ENCODE peak calls at places on chromosomes 7 and 10, in six cellular contexts. One of them, this sample, is unnamed.
A peak's percentile ranks its signal among the peaks of the same experiment; 100 is the strongest.

GRCh38 chr7:35839860-35840854 is 39.3 kb downstream of the SEPTIN7 start:
- DNase-seq in uterus: no peak
- DNase-seq in GM06990: no peak
- DNase-seq in brain microvascular endothelial cell: peak; percentile 14
- DNase-seq in astrocyte of the spinal cord: peak; percentile 52
- DNase-seq in small intestine: no peak
- DNase-seq in this sample: peak; percentile 78

GRCh38 chr10:36671607-36672006 is 453.8 kb upstream of the ANKRD30A start:
- DNase-seq in uterus: no peak
- DNase-seq in small intestine: no peak
- DNase-seq in brain microvascular endothelial cell: no peak
- DNase-seq in GM06990: no peak
- DNase-seq in astrocyte of the spinal cord: peak; percentile 78
- DNase-seq in this sample: peak; percentile 7

GRCh38 chr7:35359423-35359822 is 105.5 kb upstream of the TBX20 start:
- DNase-seq in GM06990: no peak
- DNase-seq in astrocyte of the spinal cord: no peak
- DNase-seq in uterus: no peak
- DNase-seq in brain microvascular endothelial cell: no peak
- DNase-seq in small intestine: no peak
- DNase-seq in this sample: no peak

GRCh38 chr7:30859940-30860623 is 51.6 kb upstream of the AQP1 start:
- DNase-seq in astrocyte of the spinal cord: no peak
- DNase-seq in brain microvascular endothelial cell: no peak
- DNase-seq in uterus: no peak
- DNase-seq in small intestine: peak; percentile 52
- DNase-seq in GM06990: no peak
- DNase-seq in this sample: no peak

GRCh38 chr7:31122649-31123058 is 70.5 kb downstream of the ADCYAP1R1 start:
- DNase-seq in astrocyte of the spinal cord: peak; percentile 85
- DNase-seq in small intestine: peak; percentile 58
- DNase-seq in brain microvascular endothelial cell: peak; percentile 79
- DNase-seq in GM06990: peak; percentile 15
- DNase-seq in uterus: peak; percentile 65
- DNase-seq in this sample: peak; percentile 83

GRCh38 chr7:783556-784490 is 48.5 kb upstream of the SUN1 start:
- DNase-seq in uterus: no peak
- DNase-seq in brain microvascular endothelial cell: no peak
- DNase-seq in GM06990: no peak
- DNase-seq in small intestine: no peak
- DNase-seq in astrocyte of the spinal cord: no peak
- DNase-seq in this sample: no peak

GRCh38 chr10:1576467-1577259 is 160.7 kb downstream of the ADARB2 start:
- DNase-seq in small intestine: no peak
- DNase-seq in brain microvascular endothelial cell: no peak
- DNase-seq in astrocyte of the spinal cord: no peak
- DNase-seq in uterus: no peak
- DNase-seq in GM06990: no peak
- DNase-seq in this sample: no peak

GRCh38 chr10:121592155-121592890 is 5.9 kb downstream of the FGFR2 start:
- DNase-seq in GM06990: no peak
- DNase-seq in uterus: no peak
- DNase-seq in brain microvascular endothelial cell: no peak
- DNase-seq in small intestine: no peak
- DNase-seq in astrocyte of the spinal cord: no peak
- DNase-seq in this sample: no peak

GRCh38 chr10:22805304-22805703 is 90.9 kb upstream of the PIP4K2A start:
- DNase-seq in small intestine: peak; percentile 42
- DNase-seq in brain microvascular endothelial cell: no peak
- DNase-seq in GM06990: no peak
- DNase-seq in uterus: no peak
- DNase-seq in astrocyte of the spinal cord: peak; percentile 54
- DNase-seq in this sample: no peak

GRCh38 chr7:100516135-100516812 is 22.7 kb upstream of the AGFG2 start:
- DNase-seq in small intestine: peak; percentile 33
- DNase-seq in uterus: peak; percentile 45
- DNase-seq in astrocyte of the spinal cord: peak; percentile 97
- DNase-seq in brain microvascular endothelial cell: peak; percentile 82
- DNase-seq in GM06990: peak; percentile 65
- DNase-seq in this sample: no peak

GRCh38 chr10:12540341-12540781 is 191.0 kb downstream of the CAMK1D start:
- DNase-seq in uterus: no peak
- DNase-seq in brain microvascular endothelial cell: peak; percentile 69
- DNase-seq in small intestine: no peak
- DNase-seq in GM06990: no peak
- DNase-seq in astrocyte of the spinal cord: peak; percentile 54
- DNase-seq in this sample: peak; percentile 23

GRCh38 chr10:130377986-130378545 is 241.9 kb downstream of the GLRX3 start:
- DNase-seq in uterus: no peak
- DNase-seq in small intestine: no peak
- DNase-seq in brain microvascular endothelial cell: no peak
- DNase-seq in GM06990: no peak
- DNase-seq in astrocyte of the spinal cord: no peak
- DNase-seq in this sample: no peak

DNA sequence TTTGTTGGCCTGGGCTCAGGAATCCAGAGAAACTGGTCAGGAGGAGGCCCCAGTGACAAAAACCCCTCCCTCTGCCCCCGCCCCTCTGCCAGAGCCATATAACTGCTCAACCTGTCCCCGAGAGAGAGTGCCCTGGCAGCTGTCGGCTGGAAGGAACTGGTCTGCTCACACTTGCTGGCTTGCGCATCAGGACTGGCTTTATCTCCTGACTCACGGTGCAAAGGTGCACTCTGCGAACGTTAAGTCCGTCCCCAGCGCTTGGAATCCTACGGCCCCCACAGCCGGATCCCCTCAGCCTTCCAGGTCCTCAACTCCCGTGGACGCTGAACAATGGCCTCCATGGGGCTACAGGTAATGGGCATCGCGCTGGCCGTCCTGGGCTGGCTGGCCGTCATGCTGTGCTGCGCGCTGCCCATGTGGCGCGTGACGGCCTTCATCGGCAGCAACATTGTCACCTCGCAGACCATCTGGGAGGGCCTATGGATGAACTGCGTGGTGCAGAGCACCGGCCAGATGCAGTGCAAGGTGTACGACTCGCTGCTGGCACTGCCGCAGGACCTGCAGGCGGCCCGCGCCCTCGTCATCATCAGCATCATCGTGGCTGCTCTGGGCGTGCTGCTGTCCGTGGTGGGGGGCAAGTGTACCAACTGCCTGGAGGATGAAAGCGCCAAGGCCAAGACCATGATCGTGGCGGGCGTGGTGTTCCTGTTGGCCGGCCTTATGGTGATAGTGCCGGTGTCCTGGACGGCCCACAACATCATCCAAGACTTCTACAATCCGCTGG is at the start of gene CLDN4:
- DNase-seq in uterus: no peak
- DNase-seq in GM06990: no peak
- DNase-seq in brain microvascular endothelial cell: no peak
- DNase-seq in astrocyte of the spinal cord: no peak
- DNase-seq in small intestine: peak; percentile 99
- DNase-seq in this sample: peak; percentile 64
- H3K4me3 ChIP-seq in uterus: peak within 1 kb of the TSS; percentile 9
- H3K4me3 ChIP-seq in GM06990: no peak within 1 kb of the TSS
- H3K4me3 ChIP-seq in brain microvascular endothelial cell: no peak within 1 kb of the TSS
- H3K4me3 ChIP-seq in astrocyte of the spinal cord: no peak within 1 kb of the TSS
- H3K4me3 ChIP-seq in small intestine: peak within 1 kb of the TSS; percentile 42
- H3K4me3 ChIP-seq in this sample: peak within 1 kb of the TSS; percentile 46

GRCh38 chr10:97499561-97500296 is 1.0 kb downstream of the UBTD1 start:
- DNase-seq in brain microvascular endothelial cell: peak; percentile 50
- DNase-seq in GM06990: no peak
- DNase-seq in uterus: peak; percentile 77
- DNase-seq in small intestine: peak; percentile 25
- DNase-seq in astrocyte of the spinal cord: peak; percentile 61
- DNase-seq in this sample: peak; percentile 25
- H3K4me3 ChIP-seq in brain microvascular endothelial cell: peak overlapping the region; percentile 98
- H3K4me3 ChIP-seq in GM06990: peak overlapping the region; percentile 99
- H3K4me3 ChIP-seq in uterus: peak overlapping the region; percentile 99
- H3K4me3 ChIP-seq in small intestine: peak overlapping the region; percentile 96
- H3K4me3 ChIP-seq in astrocyte of the spinal cord: peak overlapping the region; percentile 98
- H3K4me3 ChIP-seq in this sample: peak overlapping the region; percentile 96

DNA sequence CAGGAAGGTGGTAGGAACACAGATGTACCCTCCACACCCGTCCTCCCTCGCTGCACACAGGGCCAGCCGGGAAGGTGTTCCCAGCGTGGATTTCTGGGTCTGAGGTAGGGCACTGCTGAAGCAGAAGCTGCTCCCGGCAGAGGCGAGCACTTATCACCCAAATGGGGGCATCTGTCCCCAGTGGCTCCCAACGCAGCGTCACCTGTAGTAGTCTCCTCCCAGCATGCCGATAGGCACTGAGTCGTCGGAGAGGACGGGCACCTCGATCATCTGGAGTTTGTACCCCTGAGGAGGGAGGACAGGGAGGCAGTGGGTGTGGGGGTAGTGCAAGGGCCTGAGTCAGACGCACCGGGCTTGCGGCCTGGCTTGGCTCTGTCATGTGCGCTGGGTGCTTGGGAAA is 3.0 kb upstream of the PYROXD2 start:
- DNase-seq in GM06990: no peak
- DNase-seq in astrocyte of the spinal cord: no peak
- DNase-seq in uterus: no peak
- DNase-seq in brain microvascular endothelial cell: no peak
- DNase-seq in small intestine: no peak
- DNase-seq in this sample: no peak
- H3K4me3 ChIP-seq in GM06990: no peak overlapping the region
- H3K4me3 ChIP-seq in astrocyte of the spinal cord: no peak overlapping the region
- H3K4me3 ChIP-seq in uterus: no peak overlapping the region
- H3K4me3 ChIP-seq in brain microvascular endothelial cell: no peak overlapping the region
- H3K4me3 ChIP-seq in small intestine: no peak overlapping the region
- H3K4me3 ChIP-seq in this sample: no peak overlapping the region

DNA sequence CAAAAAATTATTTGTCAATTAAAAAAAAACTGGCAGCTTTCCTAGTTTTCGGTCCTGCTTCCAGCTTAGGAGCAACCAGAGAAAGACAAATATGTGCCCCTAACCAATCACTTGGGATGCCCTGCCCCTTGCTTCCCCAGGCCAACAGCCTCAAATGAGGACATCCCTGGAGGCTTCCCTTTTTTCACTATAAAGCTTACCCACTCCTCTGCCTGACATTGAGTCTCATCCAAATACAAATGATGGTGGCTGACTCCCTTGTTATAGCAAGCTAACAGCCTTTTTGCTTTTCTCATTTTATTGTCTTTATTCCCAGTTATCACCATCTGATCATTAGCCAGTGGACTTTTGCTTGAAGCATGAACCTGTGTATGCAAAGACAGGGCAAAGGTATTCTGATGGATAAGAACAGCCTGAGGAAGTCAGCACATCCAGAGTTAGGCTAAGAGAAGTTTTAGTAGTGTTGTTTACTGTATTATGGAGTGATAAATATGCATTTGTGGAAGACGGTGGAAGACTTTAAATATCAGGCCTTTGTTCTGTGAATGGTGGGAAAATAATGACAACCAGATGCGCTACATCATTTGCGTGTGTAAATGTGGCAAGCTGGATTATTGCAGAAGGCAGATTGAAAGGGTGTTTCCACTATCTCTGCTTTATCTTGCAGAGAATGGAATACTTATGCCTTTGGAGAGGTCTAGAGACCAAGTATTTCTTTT is 1.7 kb upstream of the CCM2 start:
- DNase-seq in astrocyte of the spinal cord: no peak
- DNase-seq in uterus: no peak
- DNase-seq in small intestine: peak; percentile 68
- DNase-seq in GM06990: no peak
- DNase-seq in brain microvascular endothelial cell: no peak
- DNase-seq in this sample: no peak
- H3K4me3 ChIP-seq in astrocyte of the spinal cord: no peak overlapping the region
- H3K4me3 ChIP-seq in uterus: no peak overlapping the region
- H3K4me3 ChIP-seq in small intestine: no peak overlapping the region
- H3K4me3 ChIP-seq in GM06990: peak overlapping the region; percentile 80
- H3K4me3 ChIP-seq in brain microvascular endothelial cell: no peak overlapping the region
- H3K4me3 ChIP-seq in this sample: no peak overlapping the region

DNA sequence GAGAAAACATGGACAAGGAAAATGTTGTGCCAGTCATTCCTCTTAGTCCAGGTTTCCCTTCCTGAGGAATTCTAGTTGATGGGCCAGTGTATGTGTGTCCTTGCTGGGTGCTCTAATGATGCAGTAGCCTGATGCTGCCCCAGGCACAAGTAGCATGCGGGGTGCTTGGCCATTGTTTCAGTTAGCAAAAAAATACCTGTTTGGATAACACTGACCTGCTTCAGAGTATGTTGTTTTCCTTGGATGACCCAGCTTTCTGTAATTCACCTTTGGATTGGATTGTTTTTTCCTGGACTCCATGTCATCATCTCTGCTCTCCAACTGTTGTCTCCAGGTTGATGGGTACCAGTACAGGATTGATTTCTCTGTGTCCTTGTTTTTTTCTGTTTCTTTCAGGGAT is 169.2 kb downstream of the SND1 start:
- DNase-seq in brain microvascular endothelial cell: no peak
- DNase-seq in GM06990: no peak
- DNase-seq in small intestine: no peak
- DNase-seq in uterus: no peak
- DNase-seq in astrocyte of the spinal cord: no peak
- DNase-seq in this sample: no peak
- H3K4me3 ChIP-seq in brain microvascular endothelial cell: no peak overlapping the region
- H3K4me3 ChIP-seq in GM06990: no peak overlapping the region
- H3K4me3 ChIP-seq in small intestine: no peak overlapping the region
- H3K4me3 ChIP-seq in uterus: no peak overlapping the region
- H3K4me3 ChIP-seq in astrocyte of the spinal cord: no peak overlapping the region
- H3K4me3 ChIP-seq in this sample: no peak overlapping the region

DNA sequence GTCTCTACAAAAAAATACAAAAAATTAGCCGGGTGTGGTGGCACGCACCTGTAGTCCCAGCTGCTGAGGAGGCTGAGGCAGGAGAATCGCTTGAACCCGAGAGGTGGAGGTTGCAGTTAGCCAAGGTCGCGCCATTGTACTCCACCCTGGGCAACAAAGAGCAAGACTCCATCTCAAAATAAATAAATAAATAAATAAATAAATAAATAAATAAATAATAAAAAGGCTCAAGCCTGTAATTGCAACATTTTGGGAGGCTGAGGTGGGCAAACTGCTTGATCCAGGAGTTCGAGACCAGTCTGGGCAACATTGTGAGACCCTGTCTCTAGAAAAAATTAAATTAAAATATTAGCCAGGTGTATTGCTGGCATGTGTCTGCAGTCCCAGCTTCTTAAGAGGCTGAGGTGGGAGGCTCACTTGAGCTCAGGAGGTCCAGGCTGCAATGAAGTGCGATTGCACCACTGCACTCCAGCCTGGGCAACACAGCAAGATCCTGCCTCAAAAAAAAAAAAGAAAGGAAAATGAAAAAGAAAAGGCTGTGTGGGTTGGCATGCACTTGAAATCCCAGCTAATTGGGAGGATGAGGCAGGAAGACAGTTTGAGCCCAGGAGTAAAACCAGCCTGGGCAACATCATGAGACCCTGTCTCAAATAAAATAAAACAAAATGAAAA is 27.6 kb upstream of the SRGN start:
- DNase-seq in uterus: no peak
- DNase-seq in brain microvascular endothelial cell: no peak
- DNase-seq in small intestine: no peak
- DNase-seq in astrocyte of the spinal cord: no peak
- DNase-seq in GM06990: no peak
- DNase-seq in this sample: no peak
- H3K4me3 ChIP-seq in uterus: no peak overlapping the region
- H3K4me3 ChIP-seq in brain microvascular endothelial cell: no peak overlapping the region
- H3K4me3 ChIP-seq in small intestine: no peak overlapping the region
- H3K4me3 ChIP-seq in astrocyte of the spinal cord: no peak overlapping the region
- H3K4me3 ChIP-seq in GM06990: no peak overlapping the region
- H3K4me3 ChIP-seq in this sample: no peak overlapping the region

DNA sequence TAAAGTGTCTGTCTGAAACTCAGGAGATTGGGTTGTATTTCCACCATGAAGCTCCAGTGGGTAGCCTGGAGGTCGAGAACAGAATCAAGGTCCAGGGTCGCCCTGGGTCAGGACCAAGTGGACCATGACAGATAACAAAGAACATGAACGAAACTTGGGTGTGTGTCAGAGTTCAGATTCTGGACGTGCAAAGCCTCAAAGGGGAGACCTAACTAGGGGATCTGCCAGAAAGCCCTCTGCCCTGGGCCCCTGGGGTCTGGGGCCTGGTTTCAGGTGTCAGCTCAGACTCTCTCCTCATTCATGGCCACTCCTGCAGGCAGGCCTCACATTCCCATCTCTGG is 1.6 kb downstream of the RASSF4 start:
- DNase-seq in GM06990: no peak
- DNase-seq in brain microvascular endothelial cell: no peak
- DNase-seq in uterus: no peak
- DNase-seq in astrocyte of the spinal cord: no peak
- DNase-seq in small intestine: peak; percentile 42
- DNase-seq in this sample: no peak
- H3K4me3 ChIP-seq in GM06990: peak overlapping the region; percentile 81
- H3K4me3 ChIP-seq in brain microvascular endothelial cell: no peak overlapping the region
- H3K4me3 ChIP-seq in uterus: no peak overlapping the region
- H3K4me3 ChIP-seq in astrocyte of the spinal cord: no peak overlapping the region
- H3K4me3 ChIP-seq in small intestine: no peak overlapping the region
- H3K4me3 ChIP-seq in this sample: no peak overlapping the region

This sample was measured in bronchial epithelial cell.